ENCODE peak calls at places on chromosome 19, in eight cellular contexts. C is suprapubic skin, J is activated B cell treated with CpG ODN at 0.5 μM for 24 hours, K is endothelial cell, A is AG09319, V is neural progenitor cell, S is AG04449, U is type B pancreatic cell. E is an unnamed sample.

GRCh38 chr19:3450796-3451411 is 29.4 kb downstream of the SMIM24 start:
- DNase-seq in C (peak), J (no peak), K (no peak), A (peak), V (no peak), S (peak), U (no peak), E (no peak)

GRCh38 chr19:6241056-6241455 is 38.7 kb downstream of the MLLT1 start:
- DNase-seq in C (no peak), J (no peak), K (no peak), A (no peak), V (no peak), S (no peak), U (no peak), E (no peak)

GRCh38 chr19:30878456-30878855 is 470.8 kb downstream of the TSHZ3 start:
- DNase-seq in C (no peak), J (no peak), K (no peak), A (no peak), V (no peak), S (no peak), U (no peak), E (no peak)

GRCh38 chr19:54554896-54555295 is 18.7 kb upstream of the LILRA2 start:
- DNase-seq in C (no peak), J (no peak), K (no peak), A (no peak), V (no peak), S (no peak), U (no peak), E (peak)

GRCh38 chr19:40672038-40672437 is 18.4 kb downstream of the NUMBL start:
- DNase-seq in C (no peak), J (no peak), K (no peak), A (no peak), V (no peak), S (no peak), U (no peak), E (no peak)

GRCh38 chr19:460877-461609 is at the start of gene SHC2:
- DNase-seq in C (no peak), J (no peak), K (peak), A (no peak), V (peak), S (no peak), U (no peak), E (no peak)

GRCh38 chr19:48745208-48745995 is 1.3 kb downstream of the IZUMO1 start:
- DNase-seq in C (no peak), J (no peak), K (peak), A (no peak), V (peak), S (no peak), U (no peak), E (no peak)

GRCh38 chr19:33417751-33418150 is 44.2 kb downstream of the CEBPG start:
- DNase-seq in C (no peak), J (no peak), K (no peak), A (no peak), V (no peak), S (no peak), U (no peak), E (no peak)

GRCh38 chr19:40358773-40359172 is 10.3 kb downstream of the PLD3 start:
- DNase-seq in C (no peak), J (peak), K (no peak), A (no peak), V (no peak), S (no peak), U (no peak), E (no peak)

GRCh38 chr19:48474084-48474592 is 5.0 kb downstream of the CYTH2 start:
- DNase-seq in C (no peak), J (no peak), K (no peak), A (no peak), V (no peak), S (no peak), U (no peak), E (no peak)

GRCh38 chr19:15464394-15465385 is at the start of gene RASAL3:
- DNase-seq in C (no peak), J (peak), K (no peak), A (no peak), V (no peak), S (no peak), U (no peak), E (no peak)

GRCh38 chr19:10979950-10980349 is 19.1 kb downstream of the SMARCA4 start:
- DNase-seq in C (no peak), J (no peak), K (no peak), A (no peak), V (no peak), S (no peak), U (no peak), E (no peak)

GRCh38 chr19:20124879-20125278 is 42.1 kb upstream of the ZNF486 start:
- DNase-seq in C (no peak), J (no peak), K (no peak), A (no peak), V (no peak), S (no peak), U (no peak), E (no peak)

GRCh38 chr19:5953034-5953589 is 24.8 kb downstream of the RANBP3 start:
- DNase-seq in C (no peak), J (no peak), K (no peak), A (no peak), V (no peak), S (no peak), U (no peak), E (no peak)

GRCh38 chr19:31519216-31519615 is 170.0 kb upstream of the TSHZ3 start:
- DNase-seq in C (no peak), J (no peak), K (no peak), A (no peak), V (no peak), S (no peak), U (peak), E (peak)

GRCh38 chr19:4969772-4970531 is 1.0 kb downstream of the KDM4B start:
- DNase-seq in C (no peak), J (peak), K (no peak), A (no peak), V (peak), S (no peak), U (no peak), E (no peak)

GRCh38 chr19:44723952-44724319 is 24.6 kb upstream of the BCL3 start:
- DNase-seq in C (peak), J (peak), K (peak), A (no peak), V (peak), S (no peak), U (peak), E (peak)

GRCh38 chr19:22257381-22257780 is 28.9 kb upstream of the ZNF729 start:
- DNase-seq in C (no peak), J (no peak), K (no peak), A (no peak), V (no peak), S (no peak), U (peak), E (peak)

GRCh38 chr19:46376241-46377153 is 29.6 kb downstream of the PPP5C start:
- DNase-seq in C (no peak), J (no peak), K (no peak), A (no peak), V (no peak), S (no peak), U (no peak), E (no peak)

GRCh38 chr19:43406297-43406696 is 8.4 kb upstream of the TEX101 start:
- DNase-seq in C (no peak), J (no peak), K (no peak), A (no peak), V (peak), S (no peak), U (no peak), E (no peak)

GRCh38 chr19:55319786-55320185 is 5.4 kb downstream of the TMEM150B start:
- DNase-seq in C (no peak), J (no peak), K (peak), A (no peak), V (peak), S (no peak), U (no peak), E (no peak)

GRCh38 chr19:5138606-5139594 is 170.0 kb downstream of the KDM4B start:
- DNase-seq in C (no peak), J (peak), K (no peak), A (no peak), V (no peak), S (no peak), U (no peak), E (no peak)

GRCh38 chr19:47226426-47227346 is 4.3 kb downstream of the BBC3 start:
- DNase-seq in C (peak), J (peak), K (peak), A (peak), V (peak), S (no peak), U (peak), E (no peak)

GRCh38 chr19:43078311-43078710 is 4.2 kb downstream of the PSG2 start:
- DNase-seq in C (no peak), J (no peak), K (no peak), A (no peak), V (no peak), S (peak), U (no peak), E (no peak)

GRCh38 chr19:45023048-45023447 is 15.8 kb upstream of the CLASRP start:
- DNase-seq in C (no peak), J (no peak), K (no peak), A (no peak), V (no peak), S (no peak), U (no peak), E (no peak)

GRCh38 chr19:2056810-2057192 is 5.8 kb upstream of the MKNK2 start:
- DNase-seq in C (peak), J (no peak), K (no peak), A (no peak), V (no peak), S (no peak), U (no peak), E (no peak)
- TF ChIP-seq CTCF in C (no peak), J (no peak), K (no peak), A (no peak), V (no peak), S (no peak), U (no peak), E (no peak)

GRCh38 chr19:51031880-51032225 is 2.9 kb downstream of the KLK12 start:
- DNase-seq in C (peak), J (no peak), K (no peak), A (no peak), V (no peak), S (no peak), U (no peak), E (no peak)
- TF ChIP-seq CTCF in C (no peak), J (no peak), K (no peak), A (no peak), V (no peak), S (no peak), U (no peak), E (no peak)

DNA sequence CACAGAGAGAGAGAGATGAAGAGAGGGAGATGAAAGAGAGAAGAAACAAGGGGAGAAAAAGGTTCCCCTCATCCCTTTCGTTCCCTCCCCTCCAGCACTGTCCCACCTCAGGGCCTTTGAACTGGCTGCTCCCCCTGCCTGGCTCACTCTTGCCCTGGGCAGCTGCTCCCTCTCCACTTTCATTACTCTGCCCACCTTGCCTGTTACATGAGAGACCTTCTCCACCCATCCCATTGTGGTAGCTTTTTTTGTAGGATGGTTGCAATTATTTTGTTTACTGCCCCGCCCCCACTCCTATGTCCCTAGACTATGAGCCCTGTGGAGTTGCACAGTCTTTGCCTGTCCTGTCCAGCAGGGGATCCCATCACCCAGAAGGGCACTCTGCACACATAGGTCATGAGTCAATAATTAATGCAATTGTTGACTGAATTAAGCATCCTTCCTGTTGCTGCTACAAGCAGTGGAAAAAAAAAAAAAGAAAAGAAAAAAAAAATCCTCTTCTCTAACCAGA is 14.1 kb downstream of the C19orf81 start:
- DNase-seq in C (no peak), J (no peak), K (no peak), A (no peak), V (no peak), S (no peak), U (no peak), E (no peak)
- TF ChIP-seq CTCF in C (no peak), J (no peak), K (no peak), A (peak), V (peak), S (no peak), U (peak), E (no peak)

GRCh38 chr19:7492142-7493055 is 3.6 kb upstream of the PEX11G start:
- DNase-seq in C (no peak), J (no peak), K (no peak), A (no peak), V (no peak), S (no peak), U (no peak), E (no peak)

GRCh38 chr19:7486923-7487322 is 1.9 kb downstream of the PEX11G start:
- DNase-seq in C (no peak), J (no peak), K (no peak), A (no peak), V (no peak), S (no peak), U (no peak), E (no peak)

GRCh38 chr19:7494416-7495098 is 5.7 kb upstream of the PEX11G start:
- DNase-seq in C (no peak), J (no peak), K (no peak), A (no peak), V (peak), S (no peak), U (no peak), E (no peak)

GRCh38 chr19:7488736-7489353 is at the start of gene PEX11G:
- DNase-seq in C (peak), J (peak), K (peak), A (peak), V (peak), S (no peak), U (peak), E (peak)

GRCh38 chr19:7489609-7490044 is 792 bp upstream of the PEX11G start:
- DNase-seq in C (no peak), J (no peak), K (no peak), A (no peak), V (peak), S (no peak), U (no peak), E (no peak)
- TF ChIP-seq CTCF in C (no peak), J (no peak), K (no peak), A (no peak), V (no peak), S (no peak), U (no peak), E (no peak)

GRCh38 chr19:35657904-35658700 is 8.2 kb upstream of the UPK1A start:
- DNase-seq in C (no peak), J (no peak), K (no peak), A (no peak), V (no peak), S (no peak), U (no peak), E (no peak)
- TF ChIP-seq CTCF in C (no peak), J (no peak), K (peak), A (no peak), V (peak), S (no peak), U (peak), E (no peak)

GRCh38 chr19:17329061-17329767 is 5.4 kb downstream of the ANO8 start:
- DNase-seq in C (no peak), J (no peak), K (no peak), A (no peak), V (peak), S (no peak), U (no peak), E (no peak)

GRCh38 chr19:17326595-17326966 is 8.1 kb downstream of the ANO8 start:
- DNase-seq in C (no peak), J (no peak), K (no peak), A (no peak), V (peak), S (no peak), U (no peak), E (no peak)

GRCh38 chr19:17328517-17329060 is 6.1 kb downstream of the ANO8 start:
- DNase-seq in C (no peak), J (peak), K (no peak), A (no peak), V (peak), S (no peak), U (no peak), E (no peak)

GRCh38 chr19:17327068-17327653 is 7.5 kb downstream of the ANO8 start:
- DNase-seq in C (no peak), J (no peak), K (no peak), A (no peak), V (no peak), S (no peak), U (no peak), E (no peak)

DNA sequence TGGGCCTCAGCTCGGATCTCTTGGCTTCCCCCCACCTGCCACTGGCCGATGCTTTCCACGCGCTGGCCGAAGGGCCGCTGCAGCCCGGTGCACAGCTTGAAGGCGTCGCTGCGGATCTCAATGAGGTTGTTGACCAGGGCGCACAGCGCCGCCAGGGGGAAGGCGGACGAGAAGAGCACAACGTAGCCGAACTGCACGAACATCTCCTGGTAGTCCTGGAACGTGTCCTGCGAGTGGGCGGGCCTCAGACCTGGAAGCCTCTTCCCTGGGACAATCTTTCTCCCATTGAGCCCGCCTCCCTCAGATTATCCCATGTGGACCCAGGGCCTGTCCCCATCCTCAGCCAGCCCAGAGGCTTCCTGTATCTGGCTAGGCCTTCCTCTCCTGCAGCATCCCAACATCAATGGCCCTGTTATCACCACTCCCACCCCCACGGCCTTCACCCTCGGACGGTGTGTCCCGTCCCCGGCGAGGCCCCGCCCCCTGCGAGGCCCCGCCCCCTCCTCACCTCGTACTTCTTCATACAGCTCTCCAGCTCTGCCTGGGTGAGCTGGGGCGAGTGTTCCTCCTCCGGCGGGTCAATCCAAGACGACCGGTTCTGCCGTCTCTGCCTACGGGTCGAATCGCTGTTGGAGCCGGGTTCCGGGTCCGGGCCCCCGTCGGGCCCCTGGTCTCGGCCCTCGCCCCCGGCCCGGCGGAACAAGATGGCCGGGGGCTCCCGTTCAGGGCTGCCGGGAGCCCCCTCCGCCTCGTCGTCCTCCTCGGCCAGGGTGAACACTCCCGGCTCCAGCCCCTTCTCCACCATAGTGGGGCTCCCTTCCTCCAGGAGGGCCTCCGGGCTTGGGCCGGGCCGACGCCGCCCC is 6.8 kb downstream of the ANO8 start:
- DNase-seq in C (peak), J (peak), K (peak), A (no peak), V (peak), S (no peak), U (no peak), E (no peak)
- TF ChIP-seq CTCF in C (no peak), J (no peak), K (no peak), A (no peak), V (peak), S (no peak), U (peak), E (no peak)

DNA sequence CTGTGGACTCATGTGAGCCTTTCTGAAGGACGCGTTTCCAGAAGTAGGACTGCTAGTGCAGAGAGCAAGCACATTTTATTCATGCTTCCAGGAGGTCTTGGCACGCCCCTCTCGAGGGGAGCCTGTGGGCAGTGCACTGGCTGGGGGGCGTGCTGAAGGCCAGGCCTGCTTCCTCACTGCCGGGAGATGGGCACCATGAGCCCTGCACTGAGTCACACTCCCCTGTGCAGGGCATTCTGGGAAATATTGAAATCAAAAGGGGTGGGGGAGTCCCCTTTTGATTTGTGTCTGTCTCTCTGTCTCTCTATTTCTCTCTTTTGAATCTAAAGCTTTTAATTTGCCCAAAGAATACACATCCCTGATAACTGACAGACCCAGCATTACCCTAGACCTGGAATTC is 34.0 kb downstream of the DPF1 start:
- DNase-seq in C (no peak), J (no peak), K (no peak), A (no peak), V (no peak), S (no peak), U (no peak), E (no peak)
- TF ChIP-seq CTCF in C (no peak), J (no peak), K (no peak), A (no peak), V (no peak), S (no peak), U (no peak), E (no peak)

DNA sequence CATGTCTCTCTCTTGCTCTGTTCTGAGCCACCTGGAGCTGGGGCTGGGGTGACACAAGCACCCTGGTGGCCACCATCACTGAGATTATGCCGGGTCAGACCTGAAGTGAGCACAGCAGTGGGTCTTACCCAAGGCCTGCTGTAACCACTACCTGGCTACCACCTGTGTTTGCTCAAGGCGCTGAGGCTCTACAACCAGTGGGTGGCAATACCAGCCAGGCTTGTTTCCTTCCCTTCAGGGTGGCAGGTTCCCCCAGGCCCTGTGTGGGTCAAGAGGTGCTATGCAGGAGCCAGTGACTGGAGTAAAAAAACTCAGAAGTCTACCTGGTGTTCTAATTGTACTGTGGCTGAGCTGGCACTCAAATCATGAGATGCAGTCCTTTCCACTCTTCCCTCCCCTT is 8.0 kb upstream of the ZNF443 start:
- DNase-seq in C (no peak), J (no peak), K (no peak), A (no peak), V (no peak), S (no peak), U (no peak), E (no peak)
- TF ChIP-seq CTCF in C (no peak), J (no peak), K (no peak), A (no peak), V (no peak), S (no peak), U (no peak), E (no peak)

GRCh38 chr19:41792513-41793413 is 3.6 kb upstream of the CEACAM3 start:
- DNase-seq in C (no peak), J (peak), K (peak), A (peak), V (peak), S (no peak), U (no peak), E (no peak)
- TF ChIP-seq CTCF in C (peak), J (no peak), K (peak), A (peak), V (peak), S (peak), U (peak), E (peak)

GRCh38 chr19:18586311-18586710 is 2.3 kb upstream of the REX1BD start:
- DNase-seq in C (no peak), J (no peak), K (no peak), A (no peak), V (no peak), S (no peak), U (no peak), E (no peak)
- TF ChIP-seq CTCF in C (no peak), J (no peak), K (no peak), A (no peak), V (no peak), S (no peak), U (no peak), E (no peak)